ENCODE peak calls at places on chromosomes 16 and 17, in eight cellular contexts. J is heart left ventricle, P is ovary, R is right lobe of liver, G is transverse colon, V is vagina, Q is prostate gland, C is tibial nerve. L is an unnamed sample.

GRCh38 chr16:77782694-77783093 is 5.7 kb upstream of the VAT1L start:
- DNase-seq in J (no peak), P (no peak), R (no peak), G (no peak), V (no peak), Q (no peak), C (no peak), L (no peak)

GRCh38 chr17:73283841-73284282 is 22.2 kb upstream of the CPSF4L start:
- DNase-seq in J (no peak), P (peak), R (no peak), G (no peak), V (no peak), Q (no peak), C (peak), L (no peak)

GRCh38 chr17:21163101-21163500 is 36.3 kb downstream of the DHRS7B start:
- DNase-seq in J (no peak), P (no peak), R (no peak), G (no peak), V (no peak), Q (no peak), C (no peak), L (no peak)

GRCh38 chr17:47751471-47751870 is 18.4 kb downstream of the TBX21 start:
- DNase-seq in J (no peak), P (no peak), R (no peak), G (no peak), V (no peak), Q (no peak), C (no peak), L (no peak)

GRCh38 chr16:57266531-57267268 is 17.8 kb downstream of the PLLP start:
- DNase-seq in J (no peak), P (no peak), R (no peak), G (no peak), V (no peak), Q (peak), C (no peak), L (peak)

GRCh38 chr17:80529104-80529903 is 15.3 kb upstream of the RPTOR start:
- DNase-seq in J (no peak), P (no peak), R (no peak), G (no peak), V (no peak), Q (no peak), C (no peak), L (no peak)

GRCh38 chr16:31067342-31067741 is 6.7 kb downstream of the ZNF668 start:
- DNase-seq in J (no peak), P (no peak), R (no peak), G (no peak), V (no peak), Q (no peak), C (no peak), L (no peak)

GRCh38 chr17:63919311-63919723 is 678 bp upstream of the GH1 start:
- DNase-seq in J (peak), P (peak), R (no peak), G (peak), V (no peak), Q (peak), C (peak), L (peak)

GRCh38 chr17:74543891-74544760 is 1.8 kb downstream of the CD300C start:
- DNase-seq in J (no peak), P (no peak), R (no peak), G (no peak), V (no peak), Q (no peak), C (no peak), L (no peak)

GRCh38 chr17:74547264-74547663 is 1.3 kb upstream of the CD300C start:
- DNase-seq in J (no peak), P (no peak), R (no peak), G (no peak), V (no peak), Q (no peak), C (no peak), L (no peak)

GRCh38 chr17:74544991-74545441 is 899 bp downstream of the CD300C start:
- DNase-seq in J (no peak), P (no peak), R (no peak), G (no peak), V (no peak), Q (no peak), C (no peak), L (no peak)

GRCh38 chr17:74546586-74546985 is 671 bp upstream of the CD300C start:
- DNase-seq in J (no peak), P (no peak), R (no peak), G (no peak), V (no peak), Q (no peak), C (no peak), L (no peak)

DNA sequence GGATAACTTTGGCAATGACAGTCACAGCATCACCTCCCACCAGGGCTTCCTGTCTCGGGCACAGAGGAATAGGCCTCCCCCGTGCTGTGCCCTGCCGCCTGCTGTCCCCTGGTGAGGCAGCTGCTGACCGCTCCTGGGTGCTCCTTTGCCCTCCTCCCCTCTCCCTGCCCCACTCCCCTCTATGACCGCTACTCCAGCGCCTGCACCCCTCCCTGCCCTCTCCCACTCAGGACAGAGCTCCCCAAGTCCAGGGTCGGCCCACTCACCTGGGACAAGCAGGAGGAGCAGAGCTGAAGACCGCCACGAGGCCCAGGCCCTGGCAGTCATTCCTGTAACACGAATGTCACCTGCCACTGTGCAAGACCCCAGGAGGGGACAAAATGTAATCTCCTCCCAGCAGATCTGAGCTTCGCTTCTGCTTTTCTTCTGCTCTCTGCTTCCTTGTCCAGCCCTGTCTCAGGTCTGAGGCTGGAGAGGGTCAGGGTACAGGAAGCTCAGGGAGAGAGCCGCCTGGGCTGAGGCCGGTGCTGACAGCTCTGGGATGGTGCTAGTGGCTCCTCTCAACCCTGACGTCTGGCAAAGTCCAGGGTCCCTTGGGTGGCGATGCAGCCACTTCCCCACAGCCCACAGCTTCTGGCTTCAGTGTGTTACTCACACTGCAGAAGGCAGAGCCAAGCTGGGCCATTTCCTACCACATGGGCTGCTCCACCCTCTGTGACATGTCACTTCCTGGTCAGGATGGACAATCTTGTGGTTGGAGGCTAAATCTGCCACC is at the start of gene CD300C:
- DNase-seq in J (peak), P (no peak), R (no peak), G (no peak), V (no peak), Q (no peak), C (no peak), L (peak)
- TF ChIP-seq POLR2A in J (no peak), P (no peak), R (no peak), G (no peak), V (no peak), Q (no peak), C (no peak), L (peak)

GRCh38 chr17:74387365-74388218 is 20.3 kb downstream of the GPR142 start:
- DNase-seq in J (no peak), P (no peak), R (no peak), G (no peak), V (no peak), Q (no peak), C (no peak), L (no peak)
- TF ChIP-seq CTCF in J (no peak), P (no peak), R (no peak), G (no peak), V (no peak), Q (no peak), C (no peak), L (no peak)

DNA sequence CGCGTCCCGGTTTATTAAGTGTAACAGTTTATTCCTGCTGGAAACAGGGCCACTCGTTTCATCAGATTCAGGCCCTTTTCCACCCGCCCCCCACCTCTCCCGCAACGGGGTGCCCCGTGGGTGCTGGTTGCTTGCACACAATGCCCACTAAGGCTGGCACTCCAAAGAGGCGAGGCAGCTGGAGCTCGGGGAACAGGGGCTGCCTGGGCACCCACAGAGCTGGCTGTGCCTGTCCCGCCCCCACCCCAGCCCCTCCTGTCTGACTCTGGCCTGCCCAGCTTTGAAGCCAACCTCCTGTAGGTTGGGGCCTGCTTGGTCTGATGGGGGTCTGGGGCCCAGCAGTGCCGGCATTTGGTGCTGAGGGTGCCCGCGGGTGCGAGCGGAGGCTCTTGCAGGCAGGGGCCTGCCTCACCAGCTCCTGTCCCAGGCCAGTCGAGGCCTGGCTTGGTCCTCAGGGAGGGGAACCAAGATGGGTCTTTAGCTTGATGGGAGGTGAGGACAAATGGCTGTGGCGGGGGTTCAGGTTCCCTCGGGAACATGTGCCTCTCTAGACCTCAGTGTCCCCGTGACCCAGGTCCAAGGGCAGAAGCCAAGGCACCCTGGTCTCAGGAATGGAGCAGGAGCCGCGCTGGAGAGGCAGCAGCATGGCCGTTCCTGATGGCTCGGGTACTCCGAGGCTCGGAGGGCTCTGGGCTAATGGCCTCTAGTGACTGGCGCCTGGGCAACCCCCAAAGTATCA is 20.1 kb downstream of the MYBBP1A start:
- DNase-seq in J (no peak), P (no peak), R (peak), G (no peak), V (no peak), Q (no peak), C (no peak), L (no peak)
- TF ChIP-seq POLR2A in J (no peak), P (no peak), R (no peak), G (no peak), V (no peak), Q (no peak), C (no peak), L (no peak)

GRCh38 chr16:19116711-19117449 is 3.1 kb downstream of the ITPRIPL2 start:
- DNase-seq in J (no peak), P (no peak), R (no peak), G (no peak), V (no peak), Q (no peak), C (no peak), L (no peak)

GRCh38 chr16:19115148-19116021 is 1.6 kb downstream of the ITPRIPL2 start:
- DNase-seq in J (peak), P (no peak), R (no peak), G (no peak), V (no peak), Q (no peak), C (no peak), L (peak)

GRCh38 chr16:19118938-19119431 is 5.2 kb downstream of the ITPRIPL2 start:
- DNase-seq in J (peak), P (peak), R (no peak), G (peak), V (no peak), Q (no peak), C (peak), L (peak)

GRCh38 chr16:19123535-19124178 is 9.9 kb downstream of the ITPRIPL2 start:
- DNase-seq in J (no peak), P (no peak), R (peak), G (peak), V (no peak), Q (peak), C (no peak), L (peak)

GRCh38 chr16:19119564-19119963 is 5.8 kb downstream of the ITPRIPL2 start:
- DNase-seq in J (no peak), P (no peak), R (no peak), G (no peak), V (no peak), Q (no peak), C (peak), L (no peak)
- TF ChIP-seq CTCF in J (no peak), P (no peak), R (no peak), G (no peak), V (no peak), Q (no peak), C (no peak), L (no peak)

DNA sequence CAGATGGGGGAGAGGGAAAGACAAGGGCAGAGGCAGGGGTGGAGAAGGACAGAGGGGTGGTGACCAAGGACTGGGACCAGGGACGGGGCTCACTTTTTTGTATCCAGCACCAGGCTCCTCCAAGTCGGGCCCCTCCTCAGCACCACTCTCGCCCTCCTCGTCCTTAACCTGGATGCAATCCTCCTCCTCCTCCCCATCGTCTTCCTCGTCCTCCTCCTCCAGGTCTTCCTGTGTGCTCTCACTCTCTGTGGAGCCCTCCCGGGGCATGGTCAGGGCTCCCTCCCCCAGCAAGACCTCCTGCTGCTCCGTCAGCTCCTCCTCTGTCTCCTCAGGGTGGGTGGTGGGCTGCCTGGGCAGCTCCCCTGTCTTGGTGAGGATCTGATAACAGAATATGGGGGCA is 16.8 kb downstream of the G6PC3 start:
- DNase-seq in J (no peak), P (no peak), R (no peak), G (no peak), V (no peak), Q (no peak), C (no peak), L (no peak)
- TF ChIP-seq POLR2A in J (no peak), P (no peak), R (no peak), G (no peak), V (no peak), Q (no peak), C (no peak), L (no peak)

DNA sequence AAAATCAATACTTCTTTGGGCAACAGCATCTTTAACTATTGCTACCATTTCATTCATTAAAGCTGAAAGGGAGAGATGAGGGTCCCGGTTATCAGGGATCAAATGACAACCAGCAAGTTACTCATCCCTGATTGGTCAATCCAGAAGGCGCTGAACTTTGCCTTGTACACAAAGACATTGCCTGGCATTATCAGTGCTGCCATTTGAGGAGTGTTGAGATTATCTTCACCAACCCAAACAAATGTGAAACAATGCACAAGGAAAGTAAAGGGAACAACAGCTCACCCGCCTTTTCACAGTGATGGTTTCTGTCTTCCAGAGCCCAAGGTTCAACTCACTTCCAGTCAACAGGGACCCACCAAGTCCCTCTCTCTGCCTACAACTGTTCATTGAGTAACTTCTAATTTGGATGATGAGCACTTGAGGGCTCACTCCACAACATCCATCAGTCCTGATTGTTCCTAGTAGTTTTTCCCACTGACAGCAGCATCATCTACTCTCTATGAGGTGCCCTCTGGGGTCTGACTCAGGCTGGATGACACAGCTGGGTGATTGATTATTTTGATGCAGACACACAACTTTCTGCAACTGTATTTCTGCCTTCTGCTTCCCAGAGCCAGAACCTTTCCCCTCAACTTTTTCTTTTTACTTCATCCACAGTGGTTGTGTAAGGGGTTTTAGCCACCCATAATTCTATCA is 32.0 kb downstream of the LYRM9 start:
- DNase-seq in J (no peak), P (no peak), R (no peak), G (no peak), V (no peak), Q (no peak), C (no peak), L (no peak)
- TF ChIP-seq CTCF in J (no peak), P (no peak), R (no peak), G (no peak), V (no peak), Q (no peak), C (no peak), L (no peak)

GRCh38 chr17:36545093-36545464 is 360 bp downstream of the GGNBP2 start:
- DNase-seq in J (no peak), P (no peak), R (peak), G (no peak), V (no peak), Q (no peak), C (no peak), L (no peak)
- TF ChIP-seq POLR2A in J (no peak), P (no peak), R (no peak), G (peak), V (no peak), Q (no peak), C (no peak), L (no peak)